ENCODE peak calls at places on chromosomes 7 and 10, in nine cellular contexts. One of them, this sample, is unnamed.

GRCh38 chr10:73017955-73018480 is 63.4 kb upstream of the PLA2G12B start:
- DNase-seq in naive thymus-derived CD4-positive, alpha-beta T cell: no peak
- DNase-seq in adrenal gland: no peak
- DNase-seq in right atrium auricular region: no peak
- DNase-seq in cardiac muscle cell: peak
- DNase-seq in fibroblast of lung: peak
- DNase-seq in fibroblast of pulmonary artery: peak
- DNase-seq in CD8-positive, alpha-beta T cell: no peak
- DNase-seq in OCI-LY7: no peak
- DNase-seq in this sample: no peak

GRCh38 chr7:981793-982510 is 1.0 kb upstream of the CYP2W1 start:
- DNase-seq in naive thymus-derived CD4-positive, alpha-beta T cell: no peak
- DNase-seq in OCI-LY7: no peak
- DNase-seq in adrenal gland: no peak
- DNase-seq in fibroblast of lung: no peak
- DNase-seq in CD8-positive, alpha-beta T cell: no peak
- DNase-seq in right atrium auricular region: no peak
- DNase-seq in fibroblast of pulmonary artery: no peak
- DNase-seq in cardiac muscle cell: no peak
- DNase-seq in this sample: no peak

GRCh38 chr7:97006146-97006950 is 995 bp downstream of the DLX6 start:
- DNase-seq in right atrium auricular region: no peak
- DNase-seq in cardiac muscle cell: peak
- DNase-seq in fibroblast of pulmonary artery: peak
- DNase-seq in OCI-LY7: no peak
- DNase-seq in fibroblast of lung: peak
- DNase-seq in naive thymus-derived CD4-positive, alpha-beta T cell: no peak
- DNase-seq in adrenal gland: peak
- DNase-seq in CD8-positive, alpha-beta T cell: no peak
- DNase-seq in this sample: no peak

GRCh38 chr7:28703054-28703765 is 254.9 kb downstream of the TRIL start:
- DNase-seq in CD8-positive, alpha-beta T cell: no peak
- DNase-seq in fibroblast of pulmonary artery: no peak
- DNase-seq in fibroblast of lung: no peak
- DNase-seq in adrenal gland: no peak
- DNase-seq in naive thymus-derived CD4-positive, alpha-beta T cell: no peak
- DNase-seq in cardiac muscle cell: no peak
- DNase-seq in OCI-LY7: no peak
- DNase-seq in right atrium auricular region: no peak
- DNase-seq in this sample: no peak

GRCh38 chr7:151699147-151699546 is 177.8 kb downstream of the PRKAG2 start:
- DNase-seq in fibroblast of lung: peak
- DNase-seq in naive thymus-derived CD4-positive, alpha-beta T cell: no peak
- DNase-seq in OCI-LY7: no peak
- DNase-seq in cardiac muscle cell: no peak
- DNase-seq in CD8-positive, alpha-beta T cell: no peak
- DNase-seq in right atrium auricular region: no peak
- DNase-seq in adrenal gland: no peak
- DNase-seq in fibroblast of pulmonary artery: peak
- DNase-seq in this sample: no peak

GRCh38 chr7:7962851-7963250 is 5.7 kb upstream of the GLCCI1 start:
- DNase-seq in right atrium auricular region: no peak
- DNase-seq in CD8-positive, alpha-beta T cell: no peak
- DNase-seq in OCI-LY7: no peak
- DNase-seq in fibroblast of lung: no peak
- DNase-seq in fibroblast of pulmonary artery: no peak
- DNase-seq in adrenal gland: no peak
- DNase-seq in cardiac muscle cell: no peak
- DNase-seq in naive thymus-derived CD4-positive, alpha-beta T cell: no peak
- DNase-seq in this sample: no peak

GRCh38 chr7:94067047-94067446 is 62.9 kb upstream of the BET1 start:
- DNase-seq in CD8-positive, alpha-beta T cell: no peak
- DNase-seq in naive thymus-derived CD4-positive, alpha-beta T cell: no peak
- DNase-seq in fibroblast of pulmonary artery: no peak
- DNase-seq in right atrium auricular region: no peak
- DNase-seq in adrenal gland: no peak
- DNase-seq in fibroblast of lung: no peak
- DNase-seq in OCI-LY7: no peak
- DNase-seq in cardiac muscle cell: no peak
- DNase-seq in this sample: no peak

GRCh38 chr10:79386637-79387465 is 39.6 kb downstream of the PPIF start:
- DNase-seq in CD8-positive, alpha-beta T cell: no peak
- DNase-seq in fibroblast of lung: no peak
- DNase-seq in adrenal gland: no peak
- DNase-seq in fibroblast of pulmonary artery: no peak
- DNase-seq in naive thymus-derived CD4-positive, alpha-beta T cell: no peak
- DNase-seq in right atrium auricular region: peak
- DNase-seq in cardiac muscle cell: no peak
- DNase-seq in OCI-LY7: no peak
- DNase-seq in this sample: peak

GRCh38 chr7:151429555-151430331 is 10.2 kb downstream of the CRYGN start:
- DNase-seq in OCI-LY7: peak
- DNase-seq in CD8-positive, alpha-beta T cell: peak
- DNase-seq in adrenal gland: no peak
- DNase-seq in fibroblast of pulmonary artery: no peak
- DNase-seq in naive thymus-derived CD4-positive, alpha-beta T cell: peak
- DNase-seq in fibroblast of lung: no peak
- DNase-seq in right atrium auricular region: no peak
- DNase-seq in cardiac muscle cell: no peak
- DNase-seq in this sample: peak

GRCh38 chr7:30452278-30452930 is 26.2 kb downstream of the NOD1 start:
- DNase-seq in right atrium auricular region: no peak
- DNase-seq in cardiac muscle cell: no peak
- DNase-seq in fibroblast of pulmonary artery: no peak
- DNase-seq in naive thymus-derived CD4-positive, alpha-beta T cell: no peak
- DNase-seq in adrenal gland: no peak
- DNase-seq in OCI-LY7: no peak
- DNase-seq in CD8-positive, alpha-beta T cell: no peak
- DNase-seq in fibroblast of lung: no peak
- DNase-seq in this sample: no peak

GRCh38 chr7:119344466-119344865 is 928.5 kb upstream of the KCND2 start:
- DNase-seq in CD8-positive, alpha-beta T cell: no peak
- DNase-seq in OCI-LY7: no peak
- DNase-seq in adrenal gland: no peak
- DNase-seq in naive thymus-derived CD4-positive, alpha-beta T cell: no peak
- DNase-seq in fibroblast of pulmonary artery: no peak
- DNase-seq in cardiac muscle cell: no peak
- DNase-seq in right atrium auricular region: no peak
- DNase-seq in fibroblast of lung: no peak
- DNase-seq in this sample: no peak

GRCh38 chr7:107077699-107078516 is 33.4 kb downstream of the PRKAR2B start:
- DNase-seq in CD8-positive, alpha-beta T cell: no peak
- DNase-seq in fibroblast of lung: no peak
- DNase-seq in cardiac muscle cell: no peak
- DNase-seq in OCI-LY7: no peak
- DNase-seq in naive thymus-derived CD4-positive, alpha-beta T cell: no peak
- DNase-seq in adrenal gland: no peak
- DNase-seq in fibroblast of pulmonary artery: no peak
- DNase-seq in right atrium auricular region: no peak
- DNase-seq in this sample: no peak

GRCh38 chr7:85160223-85160622 is 26.6 kb downstream of the SEMA3D start:
- DNase-seq in fibroblast of pulmonary artery: no peak
- DNase-seq in adrenal gland: no peak
- DNase-seq in CD8-positive, alpha-beta T cell: no peak
- DNase-seq in fibroblast of lung: peak
- DNase-seq in right atrium auricular region: no peak
- DNase-seq in OCI-LY7: no peak
- DNase-seq in cardiac muscle cell: no peak
- DNase-seq in naive thymus-derived CD4-positive, alpha-beta T cell: no peak
- DNase-seq in this sample: no peak

GRCh38 chr7:100418930-100419659 is 9.4 kb downstream of the ZCWPW1 start:
- DNase-seq in cardiac muscle cell: no peak
- DNase-seq in adrenal gland: no peak
- DNase-seq in fibroblast of pulmonary artery: no peak
- DNase-seq in fibroblast of lung: no peak
- DNase-seq in CD8-positive, alpha-beta T cell: no peak
- DNase-seq in OCI-LY7: no peak
- DNase-seq in naive thymus-derived CD4-positive, alpha-beta T cell: no peak
- DNase-seq in right atrium auricular region: no peak
- DNase-seq in this sample: no peak

GRCh38 chr7:64888561-64888900 is 14.5 kb upstream of the ZNF273 start:
- DNase-seq in naive thymus-derived CD4-positive, alpha-beta T cell: no peak
- DNase-seq in adrenal gland: no peak
- DNase-seq in cardiac muscle cell: peak
- DNase-seq in right atrium auricular region: no peak
- DNase-seq in CD8-positive, alpha-beta T cell: no peak
- DNase-seq in OCI-LY7: no peak
- DNase-seq in fibroblast of lung: peak
- DNase-seq in fibroblast of pulmonary artery: peak
- DNase-seq in this sample: no peak
- H3K4me3 ChIP-seq in naive thymus-derived CD4-positive, alpha-beta T cell: peak
- H3K4me3 ChIP-seq in adrenal gland: no peak
- H3K4me3 ChIP-seq in cardiac muscle cell: peak
- H3K4me3 ChIP-seq in right atrium auricular region: peak
- H3K4me3 ChIP-seq in CD8-positive, alpha-beta T cell: peak
- H3K4me3 ChIP-seq in OCI-LY7: no peak
- H3K4me3 ChIP-seq in fibroblast of lung: peak
- H3K4me3 ChIP-seq in fibroblast of pulmonary artery: peak
- H3K4me3 ChIP-seq in this sample: peak

GRCh38 chr7:139494835-139495568 is 11.5 kb upstream of the KLRG2 start:
- DNase-seq in naive thymus-derived CD4-positive, alpha-beta T cell: no peak
- DNase-seq in fibroblast of pulmonary artery: no peak
- DNase-seq in CD8-positive, alpha-beta T cell: no peak
- DNase-seq in OCI-LY7: no peak
- DNase-seq in fibroblast of lung: no peak
- DNase-seq in right atrium auricular region: no peak
- DNase-seq in cardiac muscle cell: no peak
- DNase-seq in adrenal gland: no peak
- DNase-seq in this sample: no peak
- H3K4me3 ChIP-seq in naive thymus-derived CD4-positive, alpha-beta T cell: no peak
- H3K4me3 ChIP-seq in fibroblast of pulmonary artery: no peak
- H3K4me3 ChIP-seq in CD8-positive, alpha-beta T cell: no peak
- H3K4me3 ChIP-seq in OCI-LY7: no peak
- H3K4me3 ChIP-seq in fibroblast of lung: no peak
- H3K4me3 ChIP-seq in right atrium auricular region: no peak
- H3K4me3 ChIP-seq in cardiac muscle cell: no peak
- H3K4me3 ChIP-seq in adrenal gland: no peak
- H3K4me3 ChIP-seq in this sample: no peak

DNA sequence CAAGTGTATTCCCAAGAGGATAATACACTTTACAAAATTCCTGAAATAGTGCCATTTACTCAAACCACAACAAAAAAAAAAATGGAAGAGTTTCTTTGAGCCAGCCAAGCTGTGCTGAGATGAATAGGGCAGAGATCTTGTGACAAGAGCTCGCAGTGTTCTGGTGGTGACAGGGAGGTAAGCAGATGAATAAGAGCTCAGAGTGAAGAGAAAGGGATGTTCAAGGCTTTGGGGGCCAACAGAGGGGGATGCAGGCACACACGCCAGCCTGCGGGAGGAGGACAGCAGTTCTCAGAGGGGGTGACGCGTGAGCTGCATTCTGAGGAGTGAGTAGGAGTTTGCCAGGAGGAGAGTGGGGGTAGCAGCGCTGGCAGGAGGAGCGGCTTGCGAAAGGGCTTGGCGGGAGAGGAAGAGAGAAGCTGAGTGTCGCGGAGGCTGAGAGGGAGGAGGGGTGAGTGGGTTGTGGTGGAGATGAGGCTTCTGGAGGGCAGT is 194.4 kb upstream of the IMMP2L start:
- DNase-seq in fibroblast of lung: peak
- DNase-seq in adrenal gland: peak
- DNase-seq in cardiac muscle cell: no peak
- DNase-seq in OCI-LY7: no peak
- DNase-seq in fibroblast of pulmonary artery: peak
- DNase-seq in right atrium auricular region: peak
- DNase-seq in CD8-positive, alpha-beta T cell: no peak
- DNase-seq in naive thymus-derived CD4-positive, alpha-beta T cell: no peak
- DNase-seq in this sample: no peak
- H3K4me3 ChIP-seq in fibroblast of lung: peak
- H3K4me3 ChIP-seq in adrenal gland: no peak
- H3K4me3 ChIP-seq in cardiac muscle cell: no peak
- H3K4me3 ChIP-seq in OCI-LY7: no peak
- H3K4me3 ChIP-seq in fibroblast of pulmonary artery: peak
- H3K4me3 ChIP-seq in right atrium auricular region: no peak
- H3K4me3 ChIP-seq in CD8-positive, alpha-beta T cell: no peak
- H3K4me3 ChIP-seq in naive thymus-derived CD4-positive, alpha-beta T cell: no peak
- H3K4me3 ChIP-seq in this sample: no peak

GRCh38 chr10:5448333-5449048 is 36.1 kb downstream of the NET1 start:
- DNase-seq in OCI-LY7: no peak
- DNase-seq in fibroblast of pulmonary artery: no peak
- DNase-seq in right atrium auricular region: no peak
- DNase-seq in adrenal gland: no peak
- DNase-seq in CD8-positive, alpha-beta T cell: no peak
- DNase-seq in fibroblast of lung: no peak
- DNase-seq in naive thymus-derived CD4-positive, alpha-beta T cell: no peak
- DNase-seq in cardiac muscle cell: no peak
- DNase-seq in this sample: no peak

GRCh38 chr10:5453749-5454489 is 41.6 kb downstream of the NET1 start:
- DNase-seq in CD8-positive, alpha-beta T cell: no peak
- DNase-seq in right atrium auricular region: no peak
- DNase-seq in fibroblast of pulmonary artery: no peak
- DNase-seq in adrenal gland: no peak
- DNase-seq in naive thymus-derived CD4-positive, alpha-beta T cell: no peak
- DNase-seq in OCI-LY7: no peak
- DNase-seq in fibroblast of lung: no peak
- DNase-seq in cardiac muscle cell: no peak
- DNase-seq in this sample: no peak

GRCh38 chr10:5449227-5449626 is 36.9 kb downstream of the NET1 start:
- DNase-seq in CD8-positive, alpha-beta T cell: no peak
- DNase-seq in naive thymus-derived CD4-positive, alpha-beta T cell: no peak
- DNase-seq in OCI-LY7: no peak
- DNase-seq in cardiac muscle cell: no peak
- DNase-seq in adrenal gland: no peak
- DNase-seq in fibroblast of lung: no peak
- DNase-seq in right atrium auricular region: no peak
- DNase-seq in fibroblast of pulmonary artery: no peak
- DNase-seq in this sample: no peak

GRCh38 chr10:5449823-5450222 is 37.5 kb downstream of the NET1 start:
- DNase-seq in adrenal gland: no peak
- DNase-seq in right atrium auricular region: peak
- DNase-seq in fibroblast of pulmonary artery: peak
- DNase-seq in fibroblast of lung: peak
- DNase-seq in OCI-LY7: no peak
- DNase-seq in cardiac muscle cell: no peak
- DNase-seq in CD8-positive, alpha-beta T cell: no peak
- DNase-seq in naive thymus-derived CD4-positive, alpha-beta T cell: no peak
- DNase-seq in this sample: no peak

DNA sequence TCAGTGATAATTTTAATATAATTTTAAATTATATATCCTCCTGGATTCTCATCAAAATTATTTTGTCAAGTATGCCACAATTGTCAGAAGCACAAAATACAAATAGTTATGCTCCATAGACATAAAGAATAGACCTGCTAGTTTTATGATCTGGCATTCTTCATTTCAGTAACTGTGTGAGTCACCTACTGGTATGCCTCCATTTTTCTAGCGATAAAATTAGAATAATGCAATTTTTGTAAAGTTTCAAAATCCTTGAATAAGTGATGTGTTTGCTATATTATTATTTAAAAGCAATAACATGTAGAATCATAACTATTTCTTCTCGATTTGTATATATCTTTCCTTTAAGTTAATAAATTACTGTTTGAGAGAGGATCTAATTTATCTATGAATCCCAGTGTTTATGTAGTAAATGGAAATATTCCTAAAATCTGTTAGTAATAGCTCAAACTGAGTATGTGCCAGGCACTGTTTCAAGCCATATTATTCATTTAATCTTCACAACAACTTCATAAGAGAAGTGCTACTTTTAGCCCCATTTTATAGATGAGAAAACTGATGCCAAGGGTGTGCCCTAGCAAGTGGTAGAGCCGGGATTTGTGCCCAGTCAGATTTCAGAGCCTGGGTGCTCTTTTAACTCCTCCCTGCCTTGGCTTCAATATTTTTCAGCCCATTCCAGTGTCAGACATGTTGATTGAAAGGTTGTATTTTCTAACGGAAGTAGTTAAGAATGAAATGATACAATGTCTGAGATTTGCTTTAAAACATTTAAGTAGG is 38.4 kb downstream of the NET1 start:
- DNase-seq in right atrium auricular region: no peak
- DNase-seq in fibroblast of pulmonary artery: peak
- DNase-seq in naive thymus-derived CD4-positive, alpha-beta T cell: no peak
- DNase-seq in fibroblast of lung: no peak
- DNase-seq in cardiac muscle cell: no peak
- DNase-seq in adrenal gland: no peak
- DNase-seq in CD8-positive, alpha-beta T cell: no peak
- DNase-seq in OCI-LY7: no peak
- DNase-seq in this sample: no peak
- H3K4me3 ChIP-seq in right atrium auricular region: no peak
- H3K4me3 ChIP-seq in fibroblast of pulmonary artery: no peak
- H3K4me3 ChIP-seq in naive thymus-derived CD4-positive, alpha-beta T cell: no peak
- H3K4me3 ChIP-seq in fibroblast of lung: no peak
- H3K4me3 ChIP-seq in cardiac muscle cell: no peak
- H3K4me3 ChIP-seq in adrenal gland: no peak
- H3K4me3 ChIP-seq in CD8-positive, alpha-beta T cell: no peak
- H3K4me3 ChIP-seq in OCI-LY7: no peak
- H3K4me3 ChIP-seq in this sample: no peak

This sample was measured in CD8-positive, alpha-beta memory T cell.